ENCODE peak calls at places on chromosome 7, in ten cellular contexts. R is CD8-positive, alpha-beta T cell; I is HepG2; L is Panc1; E is left lung; W is PC-3; Y is substantia nigra; D is tibial nerve; Z is SJSA1; V is heart left ventricle. B is an unnamed sample.
A peak's percentile ranks its signal among the peaks of the same experiment; 100 is the strongest.

GRCh38 chr7:31192996-31193395 is 140.9 kb downstream of the ADCYAP1R1 start:
- DNase-seq in D (peak; percentile 18), W (peak; percentile 73), I (peak; percentile 35), R (no peak), E (peak; percentile 83), L (peak; percentile 22), Y (peak; percentile 40), Z (peak; percentile 59), V (peak; percentile 35), B (peak; percentile 75)

GRCh38 chr7:5064391-5065106 is 18.9 kb downstream of the RBAK start:
- DNase-seq in V (no peak), E (no peak), L (no peak), I (no peak), D (no peak), W (no peak), Y (no peak), R (no peak), Z (no peak), B (no peak)

GRCh38 chr7:152477079-152477478 is 41.3 kb upstream of the KMT2C start:
- DNase-seq in Z (no peak), R (no peak), D (no peak), I (no peak), E (no peak), Y (no peak), V (no peak), W (no peak), L (no peak), B (no peak)

GRCh38 chr7:90766814-90767564 is 170.9 kb downstream of the CDK14 start:
- DNase-seq in D (no peak), V (peak; percentile 61), L (no peak), Y (peak; percentile 2), Z (no peak), I (peak; percentile 94), E (no peak), R (no peak), W (peak; percentile 70), B (no peak)

GRCh38 chr7:105006367-105007139 is 7.5 kb upstream of the KMT2E start:
- DNase-seq in D (no peak), W (peak; percentile 51), L (no peak), V (no peak), R (no peak), E (no peak), I (no peak), Z (no peak), Y (no peak), B (no peak)

GRCh38 chr7:21106296-21106732 is 319.6 kb upstream of the SP8 start:
- DNase-seq in Y (no peak), I (no peak), L (no peak), R (no peak), E (no peak), D (no peak), W (peak; percentile 60), Z (no peak), V (no peak), B (no peak)

GRCh38 chr7:30445770-30446169 is 32.8 kb downstream of the NOD1 start:
- DNase-seq in R (peak; percentile 83), W (no peak), E (peak; percentile 86), V (peak; percentile 73), Y (peak; percentile 19), D (peak; percentile 69), Z (no peak), I (peak; percentile 74), L (no peak), B (no peak)

GRCh38 chr7:18997477-18998130 is 119.8 kb downstream of the TWIST1 start:
- DNase-seq in D (no peak), L (no peak), E (no peak), R (no peak), W (no peak), I (no peak), V (no peak), Z (no peak), Y (no peak), B (no peak)

GRCh38 chr7:23454880-23455526 is 15.3 kb downstream of the IGF2BP3 start:
- DNase-seq in W (no peak), D (no peak), Z (no peak), L (no peak), R (no peak), E (no peak), V (no peak), Y (no peak), I (no peak), B (no peak)

GRCh38 chr7:23533160-23533559 is 1.4 kb upstream of the TRA2A start:
- DNase-seq in I (no peak), L (no peak), Y (no peak), E (no peak), D (no peak), W (no peak), V (no peak), Z (no peak), R (no peak), B (no peak)

GRCh38 chr7:26293569-26294308 is 2.1 kb downstream of the SNX10 start:
- DNase-seq in I (no peak), R (peak; percentile 61), E (no peak), Z (no peak), Y (no peak), D (no peak), W (no peak), L (no peak), V (no peak), B (no peak)

GRCh38 chr7:144827581-144828139 is 8.2 kb downstream of the TPK1 start:
- DNase-seq in Y (no peak), V (no peak), Z (no peak), W (no peak), D (no peak), L (no peak), I (no peak), E (no peak), R (no peak), B (no peak)

GRCh38 chr7:27312820-27313219 is 70.2 kb downstream of the EVX1 start:
- DNase-seq in D (no peak), E (no peak), I (no peak), V (no peak), W (no peak), R (no peak), Z (no peak), Y (no peak), L (no peak), B (no peak)

GRCh38 chr7:135664046-135664589 is 1.8 kb downstream of the STMP1 start:
- DNase-seq in W (no peak), D (no peak), Y (no peak), V (no peak), I (peak; percentile 13), E (no peak), L (no peak), Z (no peak), R (no peak), B (no peak)

GRCh38 chr7:134481167-134481566 is 22.3 kb upstream of the AKR1B1 start:
- DNase-seq in W (no peak), Y (no peak), V (no peak), Z (no peak), I (no peak), L (no peak), E (no peak), D (no peak), R (no peak), B (no peak)

GRCh38 chr7:31017036-31017747 is 34.9 kb upstream of the ADCYAP1R1 start:
- DNase-seq in I (no peak), V (no peak), Z (no peak), D (no peak), R (no peak), Y (no peak), L (no peak), E (peak; percentile 41), W (no peak), B (no peak)

GRCh38 chr7:75966209-75966961 is 28.0 kb downstream of the TMEM120A start:
- DNase-seq in E (peak; percentile 55), Y (no peak), V (peak; percentile 66), W (no peak), R (no peak), D (peak; percentile 62), I (no peak), L (no peak), Z (no peak), B (no peak)

GRCh38 chr7:1354661-1355567 is 104.4 kb downstream of the MICALL2 start:
- DNase-seq in R (no peak), Z (no peak), I (no peak), W (no peak), E (peak; percentile 71), V (no peak), L (no peak), Y (no peak), D (no peak), B (no peak)

GRCh38 chr7:120733143-120733542 is 124.8 kb downstream of the TSPAN12 start:
- DNase-seq in L (no peak), R (no peak), E (no peak), I (no peak), Y (no peak), D (no peak), Z (no peak), V (no peak), W (peak; percentile 66), B (no peak)

DNA sequence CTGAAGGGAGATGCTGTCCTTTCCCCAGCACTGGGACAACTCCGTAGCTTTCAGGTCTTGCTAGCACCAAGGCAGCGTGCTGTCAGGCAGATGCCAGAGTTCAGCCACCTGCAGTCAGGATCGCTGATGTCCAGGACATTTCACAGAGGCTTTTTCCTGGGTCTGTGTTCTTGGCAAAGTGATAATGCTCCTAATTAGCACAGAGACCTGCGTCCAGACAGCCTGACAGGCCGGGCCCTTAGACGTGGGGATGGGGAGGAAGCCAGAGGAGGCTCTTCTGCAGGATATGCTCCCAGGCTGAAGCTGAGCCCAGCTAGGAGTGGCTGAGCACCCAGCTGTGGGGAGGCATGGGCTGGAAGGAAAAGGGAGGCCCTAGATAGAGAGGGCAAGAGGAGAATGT is 82.5 kb upstream of the TBX20 start:
- DNase-seq in W (no peak), E (no peak), L (no peak), D (no peak), Z (no peak), Y (no peak), R (no peak), I (no peak), V (no peak), B (no peak)
- H3K27ac ChIP-seq in W (no peak overlapping the region), E (no peak overlapping the region), L (no peak overlapping the region), D (no peak overlapping the region), Z (no peak overlapping the region), Y (no peak overlapping the region), R (no peak overlapping the region), I (no peak overlapping the region), V (no peak overlapping the region), B (no peak overlapping the region)

GRCh38 chr7:112089551-112089950 is 116.6 kb downstream of the DOCK4 start:
- DNase-seq in L (no peak), D (no peak), E (no peak), Z (no peak), W (no peak), V (peak; percentile 44), Y (no peak), I (no peak), R (no peak), B (no peak)
- H3K27ac ChIP-seq in L (no peak overlapping the region), D (no peak overlapping the region), E (peak overlapping the region; percentile 58), Z (no peak overlapping the region), W (no peak overlapping the region), V (peak overlapping the region; percentile 44), Y (no peak overlapping the region), I (no peak overlapping the region), R (no peak overlapping the region), B (no peak overlapping the region)

GRCh38 chr7:128836729-128837348 is 6.6 kb downstream of the FLNC start:
- DNase-seq in Z (peak; percentile 31), L (no peak), V (no peak), W (no peak), E (peak; percentile 65), D (no peak), R (no peak), I (no peak), Y (peak; percentile 50), B (peak; percentile 18)
- H3K27ac ChIP-seq in Z (no peak overlapping the region), L (no peak overlapping the region), V (peak overlapping the region; percentile 58), W (no peak overlapping the region), E (no peak overlapping the region), D (no peak overlapping the region), R (no peak overlapping the region), I (no peak overlapping the region), Y (peak overlapping the region; percentile 93), B (peak overlapping the region; percentile 93)

GRCh38 chr7:37069336-37069735 is 345.0 kb upstream of the AOAH start:
- DNase-seq in Z (no peak), Y (no peak), W (no peak), V (no peak), D (no peak), L (no peak), E (no peak), R (no peak), I (no peak), B (no peak)
- H3K27ac ChIP-seq in Z (no peak overlapping the region), Y (no peak overlapping the region), W (no peak overlapping the region), V (no peak overlapping the region), D (no peak overlapping the region), L (no peak overlapping the region), E (no peak overlapping the region), R (no peak overlapping the region), I (no peak overlapping the region), B (no peak overlapping the region)

B was measured in caudate nucleus.